ENCODE peak calls at places on chromosomes 3 and 15, in four cellular contexts. N is neural progenitor cell, C is suprapubic skin, K is brain microvascular endothelial cell. A is an unnamed sample.

GRCh38 chr3:23762214-23763039 is 43.3 kb upstream of the UBE2E1 start:
- DNase-seq in C (no peak), N (no peak), K (no peak), A (no peak)

GRCh38 chr15:101637038-101637437 is 15.1 kb downstream of the TM2D3 start:
- DNase-seq in C (no peak), N (no peak), K (no peak), A (no peak)

GRCh38 chr3:181362378-181362777 is 349.3 kb upstream of the SOX2 start:
- DNase-seq in C (no peak), N (no peak), K (no peak), A (no peak)

GRCh38 chr3:53155763-53156162 is 5.2 kb upstream of the PRKCD start:
- DNase-seq in K (no peak), N (peak), C (no peak), A (no peak)

GRCh38 chr15:87639305-87640011 is 617.1 kb downstream of the NTRK3 start:
- DNase-seq in N (no peak), K (no peak), C (no peak), A (no peak)

GRCh38 chr15:70127288-70127746 is 29.6 kb upstream of the TLE3 start:
- DNase-seq in N (no peak), K (no peak), C (no peak), A (no peak)

GRCh38 chr15:50641318-50641717 is 45.3 kb downstream of the TRPM7 start:
- DNase-seq in C (no peak), K (no peak), N (no peak), A (no peak)

GRCh38 chr3:81339040-81339845 is 422.2 kb downstream of the GBE1 start:
- DNase-seq in K (no peak), C (no peak), N (peak), A (no peak)

GRCh38 chr15:94336817-94337537 is 105.6 kb downstream of the MCTP2 start:
- DNase-seq in C (no peak), K (no peak), N (no peak), A (no peak)

GRCh38 chr15:64651573-64652260 is 123.7 kb downstream of the RBPMS2 start:
- DNase-seq in N (no peak), C (no peak), K (no peak), A (no peak)

GRCh38 chr3:34534013-34534412 is 735.6 kb downstream of the PDCD6IP start:
- DNase-seq in C (no peak), K (no peak), N (no peak), A (no peak)

GRCh38 chr3:144636833-144637232 is 665.2 kb downstream of the DIPK2A start:
- DNase-seq in N (peak), K (no peak), C (no peak), A (no peak)

GRCh38 chr3:184345678-184346144 is 8.3 kb downstream of the FAM131A start:
- DNase-seq in N (peak), C (no peak), K (peak), A (no peak)

GRCh38 chr3:81173514-81173913 is 587.9 kb downstream of the GBE1 start:
- DNase-seq in K (peak), N (peak), C (no peak), A (no peak)

GRCh38 chr15:45399381-45400212 is 21.3 kb upstream of the GATM start:
- DNase-seq in C (no peak), K (no peak), N (peak), A (no peak)

GRCh38 chr3:147384210-147385058 is 21.9 kb downstream of the ZIC4 start:
- DNase-seq in K (no peak), C (no peak), N (peak), A (no peak)

GRCh38 chr15:66369773-66370651 is 13.5 kb upstream of the TIPIN start:
- DNase-seq in N (no peak), C (no peak), K (no peak), A (no peak)

GRCh38 chr15:63610209-63610841 is 13.1 kb downstream of the FBXL22 start:
- DNase-seq in C (peak), N (peak), K (peak), A (peak)

GRCh38 chr3:195052939-195053338 is 218.0 kb downstream of the XXYLT1 start:
- DNase-seq in C (no peak), N (no peak), K (no peak), A (no peak)

GRCh38 chr3:30354972-30355371 is 251.4 kb upstream of the TGFBR2 start:
- DNase-seq in N (no peak), C (no peak), K (no peak), A (no peak)

GRCh38 chr3:170096342-170096741 is 58.5 kb downstream of the GPR160 start:
- DNase-seq in C (no peak), K (no peak), N (no peak), A (no peak)

GRCh38 chr15:66249623-66250174 is 3.9 kb downstream of the MEGF11 start:
- DNase-seq in K (no peak), C (no peak), N (no peak), A (no peak)

GRCh38 chr3:160159806-160160205 is 65.4 kb upstream of the C3orf80 start:
- DNase-seq in K (no peak), N (peak), C (no peak), A (no peak)

GRCh38 chr15:63372753-63373152 is 8.9 kb downstream of the CA12 start:
- DNase-seq in K (no peak), N (no peak), C (no peak), A (no peak)

GRCh38 chr3:173553635-173554280 is 156.2 kb downstream of the NLGN1 start:
- DNase-seq in K (peak), C (no peak), N (peak), A (no peak)

GRCh38 chr3:156603379-156604017 is 48.6 kb upstream of the SSR3 start:
- DNase-seq in N (no peak), C (no peak), K (no peak), A (no peak)

GRCh38 chr3:156604642-156605144 is 49.8 kb upstream of the SSR3 start:
- DNase-seq in K (no peak), N (no peak), C (no peak), A (no peak)

GRCh38 chr3:156606729-156607128 is 51.8 kb upstream of the SSR3 start:
- DNase-seq in C (no peak), K (no peak), N (no peak), A (no peak)

GRCh38 chr3:156604064-156604641 is 49.2 kb upstream of the SSR3 start:
- DNase-seq in N (no peak), K (no peak), C (no peak), A (no peak)

GRCh38 chr3:156605686-156606605 is 51.0 kb upstream of the SSR3 start:
- DNase-seq in C (no peak), K (peak), N (peak), A (peak)
- H3K4me3 ChIP-seq in C (peak), K (peak), N (peak), A (peak)

DNA sequence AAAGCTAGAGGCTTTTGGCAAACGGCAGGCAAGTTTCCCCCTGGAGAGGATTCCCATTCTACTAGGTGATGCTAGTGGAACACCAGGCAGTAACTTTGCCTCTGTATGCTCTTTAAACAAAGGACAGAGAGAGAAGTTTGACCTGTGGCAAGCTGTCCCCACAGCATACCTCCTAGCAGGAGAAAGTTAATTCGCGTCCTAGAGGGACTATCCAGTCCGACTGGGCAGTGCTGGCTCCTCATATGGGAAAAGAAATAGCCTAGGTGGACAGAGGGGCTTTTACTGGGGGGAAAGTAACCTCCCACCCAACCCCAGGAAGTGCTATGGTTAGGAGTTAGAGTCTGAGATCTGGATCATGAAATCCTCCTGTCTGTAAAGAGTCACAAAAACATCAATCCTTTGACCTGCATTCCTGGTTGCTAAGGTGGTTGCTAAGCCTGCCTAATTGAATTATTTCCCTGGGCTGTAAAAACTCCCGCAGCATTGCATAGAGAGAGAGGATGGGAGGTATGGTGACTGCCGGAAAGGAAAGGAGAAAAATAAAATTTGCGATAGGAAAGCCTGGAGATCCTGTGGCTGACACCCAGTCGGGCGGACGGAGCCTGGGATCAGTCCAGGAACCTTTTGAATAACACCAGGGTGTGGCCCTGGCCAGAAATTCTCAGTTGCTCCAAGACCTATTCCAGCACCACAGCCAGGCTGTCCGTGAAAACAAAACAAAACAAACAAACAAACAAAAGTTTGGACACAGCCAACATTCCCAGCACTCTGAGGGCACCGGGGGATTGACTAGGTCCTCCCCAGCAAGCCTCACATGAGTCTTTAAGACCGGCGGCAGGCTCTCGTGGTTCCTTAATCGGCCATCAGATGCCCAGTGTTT is 67.7 kb upstream of the ATP11B start:
- DNase-seq in C (no peak), N (peak), K (no peak), A (no peak)
- H3K4me3 ChIP-seq in C (peak), N (peak), K (no peak), A (no peak)

DNA sequence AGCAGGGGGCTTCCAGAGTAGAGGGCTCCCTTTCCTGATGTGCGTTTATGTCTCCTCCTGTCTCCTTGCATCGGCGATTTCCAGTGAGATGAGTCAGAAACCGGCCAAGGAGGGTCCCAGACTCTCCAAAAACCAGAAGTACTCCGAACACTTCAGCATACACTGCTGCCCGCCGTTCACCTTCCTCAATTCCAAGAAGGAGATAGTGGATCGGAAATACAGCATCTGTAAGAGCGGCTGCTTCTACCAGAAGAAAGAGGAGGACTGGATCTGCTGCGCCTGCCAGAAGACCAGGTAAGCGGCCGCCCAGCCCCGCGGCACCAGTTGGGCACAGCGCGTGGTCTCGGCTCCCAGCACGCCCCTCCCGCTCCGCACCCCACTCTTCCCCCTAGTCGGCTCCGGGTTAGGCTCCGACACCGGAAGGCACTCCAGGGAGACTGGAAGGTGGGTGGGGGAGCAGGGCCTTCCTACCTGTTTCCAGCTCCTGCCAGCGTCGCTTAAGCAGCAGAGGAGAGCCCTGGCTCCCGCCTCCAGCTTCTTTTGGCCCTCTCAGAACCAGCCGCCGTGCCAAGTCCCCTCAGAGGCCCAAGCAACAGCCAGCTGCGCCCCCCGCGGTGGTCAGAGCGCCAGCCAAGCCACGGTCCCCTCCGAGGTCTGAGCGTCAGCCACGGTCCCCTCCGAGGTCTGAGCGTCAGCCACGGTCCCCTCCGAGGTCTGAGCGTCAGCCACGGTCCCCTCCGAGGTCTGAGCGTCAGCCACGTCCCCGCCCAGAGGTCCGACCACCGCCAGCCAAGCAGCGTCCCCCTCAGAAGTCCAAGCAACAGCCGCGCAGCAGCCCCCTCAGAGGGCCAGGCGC is 34.7 kb downstream of the MOBP start:
- DNase-seq in K (no peak), C (no peak), N (no peak), A (no peak)
- H3K4me3 ChIP-seq in K (no peak), C (peak), N (no peak), A (peak)

DNA sequence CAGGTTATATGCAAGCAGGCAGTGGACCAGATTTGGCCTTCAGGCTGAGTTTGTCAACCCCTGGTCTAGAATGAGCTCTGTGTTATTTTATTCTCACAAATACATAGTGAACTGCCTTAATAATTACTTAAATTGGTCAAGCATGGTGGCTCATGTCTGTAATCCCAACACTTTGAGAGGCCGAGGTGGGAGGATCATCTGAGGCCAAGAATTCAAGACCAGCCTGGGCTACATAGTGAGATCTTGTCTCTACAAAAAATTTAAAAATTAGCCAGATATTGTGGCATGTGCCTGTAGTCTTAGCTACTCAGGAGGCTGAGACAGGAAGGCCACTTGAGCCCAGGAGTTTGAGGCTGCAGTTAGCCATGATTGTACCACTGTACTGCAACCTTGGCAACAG is 15.0 kb downstream of the PLS1 start:
- DNase-seq in N (no peak), K (no peak), C (no peak), A (no peak)
- H3K4me3 ChIP-seq in N (no peak), K (no peak), C (no peak), A (no peak)

GRCh38 chr3:16896820-16897219 is 12.1 kb downstream of the PLCL2 start:
- DNase-seq in N (no peak), K (no peak), C (no peak), A (no peak)
- H3K4me3 ChIP-seq in N (no peak), K (no peak), C (no peak), A (no peak)

GRCh38 chr3:42728056-42728455 is 25.5 kb upstream of the HHATL start:
- DNase-seq in N (no peak), C (peak), K (no peak), A (peak)

GRCh38 chr3:42730294-42730693 is 27.7 kb upstream of the HHATL start:
- DNase-seq in N (no peak), K (no peak), C (no peak), A (no peak)

GRCh38 chr3:42728668-42729364 is 26.2 kb upstream of the HHATL start:
- DNase-seq in C (no peak), N (no peak), K (no peak), A (no peak)

GRCh38 chr3:42730706-42731420 is 28.3 kb upstream of the HHATL start:
- DNase-seq in K (no peak), C (no peak), N (no peak), A (no peak)

DNA sequence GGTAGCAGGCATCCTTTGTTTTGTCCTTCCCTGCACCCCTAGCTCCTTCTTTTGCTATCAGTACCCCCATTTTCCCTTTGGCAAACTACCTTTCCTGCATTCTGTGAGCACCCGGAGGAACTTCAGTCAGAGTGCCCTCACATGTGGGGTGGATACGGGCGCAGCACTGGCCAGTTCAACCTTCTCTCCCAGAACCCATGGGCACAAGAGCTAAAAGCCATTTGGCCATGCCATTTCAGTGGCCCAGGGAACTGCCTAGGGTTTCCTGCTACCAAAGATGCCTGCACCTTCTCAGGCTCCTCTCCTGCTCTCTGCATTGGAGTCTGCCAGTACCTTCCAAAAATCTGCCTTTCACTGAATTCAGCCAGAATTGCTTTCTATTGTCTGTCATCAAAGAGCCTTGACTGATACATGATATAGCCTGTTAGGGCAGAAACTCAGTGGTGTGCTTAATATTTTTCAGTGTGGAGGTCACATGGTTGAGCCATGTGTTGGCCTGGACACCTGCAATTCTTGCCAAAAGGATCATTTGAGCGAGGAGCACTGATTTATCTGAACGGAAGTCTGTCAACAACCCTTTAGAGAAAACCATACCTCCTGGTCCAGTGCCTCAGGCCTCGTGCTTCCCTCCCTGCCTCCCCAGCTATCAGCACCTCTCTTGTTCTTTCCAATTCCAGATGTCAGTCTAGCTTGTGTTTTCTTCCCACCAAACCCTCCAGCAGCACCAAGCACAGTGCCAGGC is 27.0 kb upstream of the HHATL start:
- DNase-seq in C (no peak), K (no peak), N (no peak), A (no peak)
- H3K4me3 ChIP-seq in C (no peak), K (no peak), N (no peak), A (no peak)

GRCh38 chr3:55484741-55485207 is 2.3 kb downstream of the WNT5A start:
- DNase-seq in C (no peak), K (no peak), N (no peak), A (no peak)
- H3K4me3 ChIP-seq in C (peak), K (peak), N (peak), A (peak)

DNA sequence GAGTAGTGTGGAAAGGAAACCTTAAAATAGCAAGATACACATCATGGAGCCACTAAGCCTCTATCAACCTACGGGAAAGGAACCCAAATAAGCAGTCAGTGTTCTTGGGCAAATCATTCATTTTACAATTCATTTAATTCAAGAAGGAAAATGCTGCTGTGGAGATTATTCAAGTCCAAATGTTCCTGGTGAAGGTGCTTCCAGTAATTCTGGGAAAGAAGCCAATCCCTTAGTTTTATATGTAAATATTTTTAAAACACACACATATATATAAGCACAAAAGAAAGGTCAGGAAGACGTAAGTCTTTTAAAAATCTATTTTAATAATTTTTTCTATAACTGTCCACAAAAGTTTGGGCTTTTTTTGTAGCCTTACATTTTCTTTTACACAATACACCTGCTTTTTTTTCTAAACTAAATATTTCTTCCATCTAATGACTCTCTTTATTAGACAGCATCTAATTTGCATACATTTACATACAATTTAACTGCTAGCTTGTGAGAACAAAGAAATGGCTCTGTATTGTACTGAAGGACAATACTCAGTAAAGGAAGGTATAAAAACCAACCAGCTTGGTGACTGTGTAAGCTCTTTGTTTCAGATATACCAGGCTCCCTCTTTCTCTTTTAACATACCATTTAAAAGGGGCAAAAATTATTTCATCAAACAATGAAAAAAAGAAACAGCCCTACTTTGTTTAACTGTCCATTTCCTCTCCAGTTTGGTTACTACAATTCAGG is 269.5 kb downstream of the ZBTB20 start:
- DNase-seq in C (no peak), K (no peak), N (no peak), A (no peak)
- H3K4me3 ChIP-seq in C (no peak), K (no peak), N (no peak), A (no peak)

GRCh38 chr3:105933871-105934270 is 65.1 kb upstream of the CBLB start:
- DNase-seq in C (no peak), K (no peak), N (no peak), A (no peak)

GRCh38 chr3:105938826-105939225 is 70.0 kb upstream of the CBLB start:
- DNase-seq in K (no peak), N (no peak), C (no peak), A (no peak)

GRCh38 chr3:105938101-105938500 is 69.3 kb upstream of the CBLB start:
- DNase-seq in N (no peak), K (no peak), C (no peak), A (no peak)
- H3K4me3 ChIP-seq in N (no peak), K (no peak), C (no peak), A (no peak)

GRCh38 chr15:82710926-82711490 is 1.3 kb upstream of the AP3B2 start:
- DNase-seq in N (no peak), K (no peak), C (no peak), A (no peak)

GRCh38 chr15:82710208-82710555 is 507 bp upstream of the AP3B2 start:
- DNase-seq in N (peak), K (no peak), C (no peak), A (no peak)

GRCh38 chr15:82709081-82709420 is 624 bp downstream of the AP3B2 start:
- DNase-seq in K (no peak), N (no peak), C (no peak), A (peak)

GRCh38 chr15:82712036-82712435 is 2.4 kb upstream of the AP3B2 start:
- DNase-seq in C (no peak), N (no peak), K (no peak), A (no peak)

GRCh38 chr15:82709421-82710207 is at the start of gene AP3B2:
- DNase-seq in K (peak), C (peak), N (peak), A (peak)
- H3K4me3 ChIP-seq in K (peak), C (peak), N (peak), A (peak)